ENCODE peak calls at places on chromosomes 3 and 15, in six cellular contexts. B is ovary, C is GM23338, O is A549, J is bronchial epithelial cell, Y is gastrocnemius medialis. U is an unnamed sample.

GRCh38 chr3:132573657-132574260 is 23.3 kb upstream of the ACKR4 start:
- DNase-seq in B (no peak), Y (no peak), C (no peak), O (no peak), J (no peak), U (no peak)

GRCh38 chr15:83018477-83018876 is 7.0 kb upstream of the C15orf40 start:
- DNase-seq in J (no peak), B (no peak), C (no peak), O (no peak), Y (no peak), U (no peak)

GRCh38 chr15:34358948-34359347 is 8.0 kb downstream of the LPCAT4 start:
- DNase-seq in Y (no peak), B (no peak), O (no peak), C (no peak), J (no peak), U (no peak)

GRCh38 chr3:141148169-141148568 is 83.5 kb upstream of the PXYLP1 start:
- DNase-seq in J (no peak), B (no peak), Y (no peak), C (no peak), O (no peak), U (no peak)

GRCh38 chr3:127775398-127776109 is 46.8 kb downstream of the MGLL start:
- DNase-seq in B (no peak), O (no peak), Y (peak; percentile 79), C (no peak), J (no peak), U (peak; percentile 73)

GRCh38 chr3:171055336-171056178 is 29.0 kb upstream of the SLC2A2 start:
- DNase-seq in O (peak; percentile 28), B (no peak), C (no peak), J (peak; percentile 76), Y (no peak), U (peak; percentile 68)

GRCh38 chr3:160124224-160124623 is 101.0 kb upstream of the C3orf80 start:
- DNase-seq in J (no peak), O (no peak), C (no peak), Y (no peak), B (no peak), U (no peak)

GRCh38 chr3:24480497-24480896 is 14.2 kb downstream of the THRB start:
- DNase-seq in C (no peak), O (no peak), Y (no peak), J (no peak), B (no peak), U (no peak)

GRCh38 chr15:64699767-64700388 is 75.5 kb downstream of the RBPMS2 start:
- DNase-seq in J (peak; percentile 37), O (no peak), Y (peak; percentile 85), C (peak; percentile 90), B (peak; percentile 33), U (peak; percentile 21)
- H3K4me3 ChIP-seq in J (no peak overlapping the region), O (no peak overlapping the region), Y (peak overlapping the region; percentile 96), C (peak overlapping the region; percentile 74), B (no peak overlapping the region), U (peak overlapping the region; percentile 7)

GRCh38 chr3:113275876-113276580 is 64.7 kb downstream of the BOC start:
- DNase-seq in C (peak; percentile 29), O (no peak), B (peak; percentile 42), Y (peak; percentile 56), J (peak; percentile 21), U (peak; percentile 85)
- H3K4me3 ChIP-seq in C (no peak overlapping the region), O (no peak overlapping the region), B (no peak overlapping the region), Y (peak overlapping the region; percentile 23), J (no peak overlapping the region), U (peak overlapping the region; percentile 23)

DNA sequence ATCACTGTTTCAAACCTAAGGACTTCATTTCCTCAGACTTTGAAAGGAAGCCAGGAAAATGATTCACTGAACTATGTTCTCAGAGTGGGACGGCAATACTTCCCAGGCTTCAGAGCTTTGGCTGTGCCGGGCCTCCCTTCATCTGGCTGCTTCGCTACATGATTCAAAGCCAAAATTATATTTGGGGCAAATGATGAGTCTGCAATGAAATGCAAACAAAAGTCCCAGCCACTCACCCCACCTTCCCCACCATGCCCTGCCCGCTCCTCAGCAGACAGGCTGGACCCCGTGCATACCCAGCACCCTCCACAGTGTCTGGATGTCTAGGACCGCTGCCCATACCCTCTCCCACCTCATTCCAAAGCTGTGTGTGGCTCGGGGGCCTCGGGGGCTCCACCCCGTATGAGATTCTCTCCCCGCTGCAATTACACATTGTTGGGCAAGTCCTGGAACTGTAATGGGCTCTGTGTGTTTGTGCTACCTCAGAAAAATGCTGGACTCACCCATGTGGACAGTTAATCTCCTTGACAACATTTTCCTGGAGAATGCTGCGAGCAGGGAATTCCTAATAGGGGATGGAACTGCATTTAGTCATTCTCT is 32.2 kb downstream of the ATP10A start:
- DNase-seq in C (no peak), O (no peak), B (no peak), Y (peak; percentile 47), J (peak; percentile 38), U (peak; percentile 91)
- H3K4me3 ChIP-seq in C (no peak overlapping the region), O (peak overlapping the region; percentile 28), B (no peak overlapping the region), Y (no peak overlapping the region), J (no peak overlapping the region), U (peak overlapping the region; percentile 10)

DNA sequence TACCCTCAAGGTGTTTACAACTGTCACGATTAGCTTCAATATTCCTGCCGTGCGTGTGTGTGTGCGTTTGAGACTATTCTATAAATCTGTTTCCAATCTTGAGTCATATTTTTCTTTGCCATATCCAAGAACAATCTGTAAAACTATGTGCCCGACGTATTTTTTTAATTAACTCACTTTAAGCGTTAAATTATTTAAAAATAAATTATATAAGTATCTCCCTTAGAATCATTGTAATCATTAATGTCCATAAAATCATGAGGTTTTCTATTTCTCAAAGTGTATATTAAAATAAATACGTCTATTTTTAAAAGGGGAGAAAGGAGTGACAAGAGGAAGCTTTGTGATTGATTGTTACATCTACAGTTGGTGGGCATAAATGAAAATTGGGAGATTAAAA is 2.9 kb downstream of the SETMAR start:
- DNase-seq in Y (no peak), C (no peak), J (no peak), O (no peak), B (no peak), U (no peak)
- H3K4me3 ChIP-seq in Y (no peak overlapping the region), C (no peak overlapping the region), J (no peak overlapping the region), O (no peak overlapping the region), B (no peak overlapping the region), U (no peak overlapping the region)

DNA sequence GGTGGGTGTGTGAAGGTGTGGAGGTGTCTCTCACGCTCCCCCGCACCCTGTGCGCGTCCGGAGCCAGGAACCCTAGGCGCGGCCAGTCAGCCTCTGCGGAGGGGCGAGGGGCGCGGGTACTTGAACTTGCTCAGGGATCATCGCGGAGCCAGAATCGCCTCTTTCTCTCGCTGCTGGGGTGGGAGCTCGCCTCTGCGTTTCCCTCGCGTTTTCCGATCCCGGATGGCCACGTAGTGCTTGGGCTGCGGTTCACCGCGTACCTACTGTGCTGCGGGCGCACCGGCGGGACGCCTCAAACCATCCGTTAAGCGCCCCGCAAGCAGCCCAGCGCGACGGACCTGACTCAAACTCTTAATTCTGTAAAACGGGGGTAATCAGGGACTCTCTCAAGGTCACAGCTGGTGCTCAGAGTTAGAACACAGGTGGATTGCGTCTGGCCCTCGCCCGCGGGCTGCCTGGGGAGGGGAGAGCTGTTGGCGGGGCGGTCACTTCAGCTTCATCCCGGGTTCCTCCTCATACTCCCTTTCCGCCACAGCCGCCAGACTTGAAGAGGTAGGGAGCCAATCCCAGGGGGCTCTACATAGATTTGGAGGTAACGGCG is 686 bp downstream of the MYRIP start:
- DNase-seq in O (no peak), B (peak; percentile 13), Y (no peak), C (peak; percentile 60), J (no peak), U (no peak)
- H3K4me3 ChIP-seq in O (peak overlapping the region; percentile 49), B (peak overlapping the region; percentile 49), Y (peak overlapping the region; percentile 60), C (peak overlapping the region; percentile 81), J (peak overlapping the region; percentile 27), U (peak overlapping the region; percentile 10)

GRCh38 chr3:29512620-29513019 is 231.7 kb downstream of the RBMS3 start:
- DNase-seq in Y (no peak), O (no peak), C (no peak), J (no peak), B (no peak), U (no peak)
- H3K4me3 ChIP-seq in Y (no peak overlapping the region), O (no peak overlapping the region), C (no peak overlapping the region), J (no peak overlapping the region), B (no peak overlapping the region), U (no peak overlapping the region)

GRCh38 chr3:72044231-72044935 is 259.4 kb upstream of the PROK2 start:
- DNase-seq in C (no peak), O (no peak), B (no peak), J (no peak), Y (no peak), U (no peak)
- H3K4me3 ChIP-seq in C (no peak overlapping the region), O (no peak overlapping the region), B (no peak overlapping the region), J (no peak overlapping the region), Y (no peak overlapping the region), U (no peak overlapping the region)

GRCh38 chr3:14142567-14143270 is 17.9 kb downstream of the TMEM43 start:
- DNase-seq in Y (no peak), B (no peak), J (peak; percentile 43), C (no peak), O (no peak), U (no peak)
- H3K4me3 ChIP-seq in Y (no peak overlapping the region), B (no peak overlapping the region), J (no peak overlapping the region), C (no peak overlapping the region), O (no peak overlapping the region), U (no peak overlapping the region)

U was measured in astrocyte of the spinal cord.